ENCODE peak calls at places on chromosome 22, in ten cellular contexts. Y is sigmoid colon, P is stomach, T is H1, G is endothelial cell of umbilical vein, X is HCT116, U is HepG2, K is GM23338, F is spleen, E is prostate gland. V is an unnamed sample.

GRCh38 chr22:29345932-29346331 is 30.4 kb upstream of the RASL10A start:
- DNase-seq in F (no peak), T (no peak), G (no peak), U (no peak), X (no peak), Y (no peak), E (no peak), P (no peak), K (no peak), V (no peak)

GRCh38 chr22:17705565-17706450 is 67.3 kb downstream of the BCL2L13 start:
- DNase-seq in P (no peak), X (no peak), U (no peak), G (no peak), T (no peak), Y (no peak), K (no peak), E (no peak), F (no peak), V (no peak)

GRCh38 chr22:49452362-49452946 is 375.2 kb downstream of the BRD1 start:
- DNase-seq in X (no peak), T (no peak), E (no peak), Y (no peak), F (no peak), G (no peak), K (no peak), U (no peak), P (no peak), V (no peak)

GRCh38 chr22:40668611-40669390 is 10.5 kb upstream of the MCHR1 start:
- DNase-seq in F (no peak), K (peak; percentile 43), G (peak; percentile 82), U (peak; percentile 62), P (no peak), E (no peak), T (no peak), Y (no peak), X (peak; percentile 31), V (no peak)

GRCh38 chr22:49237279-49237678 is 590.4 kb downstream of the BRD1 start:
- DNase-seq in T (no peak), G (no peak), P (no peak), K (no peak), X (no peak), U (no peak), Y (no peak), E (no peak), F (no peak), V (no peak)

GRCh38 chr22:43011079-43011478 is 3.9 kb downstream of the PACSIN2 start:
- DNase-seq in Y (no peak), P (peak; percentile 57), T (no peak), U (peak; percentile 45), G (no peak), F (no peak), E (no peak), K (peak; percentile 75), X (no peak), V (no peak)

GRCh38 chr22:44159811-44160210 is 20.9 kb upstream of the PARVG start:
- DNase-seq in K (no peak), T (no peak), Y (no peak), X (no peak), G (no peak), P (no peak), F (no peak), E (no peak), U (no peak), V (no peak)

GRCh38 chr22:48884786-48885185 is 942.9 kb downstream of the BRD1 start:
- DNase-seq in Y (peak; percentile 48), P (no peak), E (no peak), F (peak; percentile 42), G (no peak), X (no peak), T (no peak), K (no peak), U (no peak), V (peak; percentile 64)

GRCh38 chr22:50218996-50219727 is 18.4 kb downstream of the SELENOO start:
- DNase-seq in T (peak; percentile 25), G (peak; percentile 78), U (peak; percentile 32), K (peak; percentile 77), F (no peak), Y (peak; percentile 97), E (peak; percentile 97), P (peak; percentile 98), X (peak; percentile 18), V (peak; percentile 91)

GRCh38 chr22:31504282-31504681 is 7.9 kb downstream of the SFI1 start:
- DNase-seq in T (no peak), U (no peak), F (no peak), E (no peak), Y (no peak), X (no peak), K (no peak), P (no peak), G (no peak), V (no peak)

GRCh38 chr22:20937031-20937793 is 20.0 kb downstream of the CRKL start:
- DNase-seq in G (no peak), F (no peak), Y (peak; percentile 46), T (no peak), E (no peak), U (no peak), K (no peak), X (no peak), P (peak; percentile 80), V (peak; percentile 31)

GRCh38 chr22:43273902-43274484 is 69.2 kb downstream of the SCUBE1 start:
- DNase-seq in X (peak; percentile 47), U (peak; percentile 47), G (peak; percentile 57), K (peak; percentile 84), E (peak; percentile 40), Y (no peak), T (peak; percentile 41), P (peak; percentile 47), F (no peak), V (no peak)

GRCh38 chr22:20783844-20784723 is 10.2 kb downstream of the SERPIND1 start:
- DNase-seq in U (peak; percentile 70), X (peak; percentile 34), G (peak; percentile 85), T (no peak), P (no peak), K (peak; percentile 83), Y (no peak), E (peak; percentile 55), F (no peak), V (no peak)

GRCh38 chr22:45225732-45226560 is 14.7 kb downstream of the KIAA0930 start:
- DNase-seq in G (no peak), E (peak; percentile 72), K (no peak), T (no peak), F (peak; percentile 83), X (no peak), Y (peak; percentile 89), P (no peak), U (peak; percentile 25), V (no peak)

GRCh38 chr22:27799334-27800249 is 2.0 kb downstream of the MN1 start:
- DNase-seq in P (peak; percentile 38), U (no peak), T (no peak), F (no peak), K (no peak), Y (no peak), E (no peak), X (no peak), G (no peak), V (no peak)

GRCh38 chr22:22576244-22576988 is 17.4 kb upstream of the PRAME start:
- DNase-seq in X (peak; percentile 29), T (no peak), K (peak; percentile 84), G (peak; percentile 31), U (peak; percentile 32), P (peak; percentile 49), E (no peak), Y (no peak), F (no peak), V (no peak)
- TF ChIP-seq CTCF in X (peak; percentile 90), T (peak; percentile 71), K (peak; percentile 77), G (peak; percentile 94), U (peak; percentile 74), P (no peak), E (peak; percentile 15), Y (peak; percentile 40), F (peak; percentile 74), V (no peak)

GRCh38 chr22:36156515-36157419 is 3.8 kb downstream of the APOL3 start:
- DNase-seq in G (peak; percentile 98), F (peak; percentile 84), X (no peak), P (peak; percentile 68), E (peak; percentile 66), K (peak; percentile 72), T (no peak), U (peak; percentile 41), Y (peak; percentile 96), V (peak; percentile 91)

GRCh38 chr22:36152088-36152487 is 8.5 kb downstream of the APOL3 start:
- DNase-seq in X (no peak), E (no peak), T (no peak), P (no peak), G (no peak), U (no peak), F (no peak), Y (no peak), K (no peak), V (no peak)

GRCh38 chr22:36156119-36156514 is 4.4 kb downstream of the APOL3 start:
- DNase-seq in X (no peak), K (no peak), P (no peak), U (no peak), Y (no peak), E (no peak), G (no peak), T (no peak), F (no peak), V (no peak)

GRCh38 chr22:36153756-36154155 is 6.8 kb downstream of the APOL3 start:
- DNase-seq in U (peak; percentile 58), G (no peak), P (no peak), F (no peak), T (no peak), Y (no peak), X (no peak), E (no peak), K (no peak), V (no peak)

DNA sequence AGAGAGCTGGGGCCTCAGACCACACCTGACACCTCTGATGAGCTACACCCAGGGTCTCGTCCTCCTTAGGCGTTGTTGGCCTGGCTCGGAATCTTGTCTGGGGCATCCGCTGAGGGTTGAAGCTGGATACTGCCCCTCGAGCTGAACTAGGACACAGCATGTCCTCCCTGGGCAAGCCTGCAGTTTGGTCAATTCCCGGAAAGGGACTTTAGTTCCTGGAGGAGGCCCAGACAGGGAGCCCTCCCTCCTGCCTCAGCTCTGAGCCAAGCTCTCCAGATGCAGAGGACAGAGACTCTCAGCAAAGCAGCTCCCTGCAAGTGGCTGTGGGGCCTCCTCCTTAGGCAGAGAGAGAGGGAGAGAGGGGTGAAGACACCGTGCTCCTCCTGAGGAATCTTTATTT is 4.9 kb downstream of the APOL3 start:
- DNase-seq in K (no peak), T (no peak), Y (peak; percentile 92), F (no peak), X (no peak), G (peak; percentile 62), E (no peak), P (peak; percentile 40), U (peak; percentile 35), V (no peak)
- TF ChIP-seq POLR2AphosphoS5 in K (no peak), T (no peak), Y (peak; percentile 46), F (peak; percentile 81), X (no peak), G (peak; percentile 43), E (peak; percentile 45), P (no peak), U (peak; percentile 56), V (peak; percentile 68)

GRCh38 chr22:38921126-38921525 is 36.3 kb upstream of the APOBEC3A start:
- DNase-seq in P (peak; percentile 97), Y (no peak), F (no peak), U (no peak), E (peak; percentile 83), X (peak; percentile 39), G (no peak), T (no peak), K (no peak), V (no peak)
- H3K27ac ChIP-seq in P (peak overlapping the region; percentile 62), Y (no peak overlapping the region), F (no peak overlapping the region), U (no peak overlapping the region), E (no peak overlapping the region), X (peak overlapping the region; percentile 29), G (no peak overlapping the region), T (no peak overlapping the region), K (no peak overlapping the region), V (no peak overlapping the region)

GRCh38 chr22:25197335-25197734 is 2.3 kb upstream of the CRYBB3 start:
- DNase-seq in G (no peak), F (no peak), T (no peak), P (no peak), Y (no peak), U (no peak), K (no peak), X (no peak), E (no peak), V (no peak)
- TF ChIP-seq CTCF in G (no peak), F (no peak), T (no peak), P (no peak), Y (no peak), U (no peak), K (no peak), X (no peak), E (no peak), V (no peak)